ENCODE peak calls at places on chromosomes 5 and 9, in four cellular contexts. W, A, F and N are unnamed samples.

GRCh38 chr9:70510157-70510770 is 95.8 kb upstream of the KLF9 start:
- DNase-seq in A (no peak), W (peak), F (peak), N (no peak)

GRCh38 chr9:34651876-34652602 is at the start of gene IL11RA:
- DNase-seq in A (no peak), F (peak), W (peak), N (peak)

GRCh38 chr9:34590376-34591090 is 1.0 kb upstream of the CNTFR start:
- DNase-seq in F (no peak), A (no peak), W (no peak), N (no peak)

GRCh38 chr9:116987902-116988301 is 300.8 kb downstream of the TRIM32 start:
- DNase-seq in W (no peak), A (no peak), F (no peak), N (no peak)

GRCh38 chr5:13215370-13215769 is 729.1 kb downstream of the DNAH5 start:
- DNase-seq in W (no peak), A (no peak), F (no peak), N (no peak)

GRCh38 chr5:40634154-40634553 is 45.6 kb upstream of the PTGER4 start:
- DNase-seq in F (no peak), W (no peak), A (no peak), N (no peak)

GRCh38 chr9:130186839-130187522 is 14.8 kb downstream of the NCS1 start:
- DNase-seq in F (peak), A (no peak), W (peak), N (peak)

GRCh38 chr9:38620483-38621433 is at the start of gene ANKRD18A:
- DNase-seq in W (peak), F (no peak), A (no peak), N (peak)

GRCh38 chr5:26889810-26890209 is 148.6 kb downstream of the CDH9 start:
- DNase-seq in A (no peak), F (no peak), W (no peak), N (no peak)

GRCh38 chr5:61991426-61991825 is 314.6 kb upstream of the KIF2A start:
- DNase-seq in F (no peak), A (no peak), W (no peak), N (no peak)

GRCh38 chr9:120873512-120873911 is 3.5 kb downstream of the PHF19 start:
- DNase-seq in W (peak), F (peak), A (no peak), N (no peak)

GRCh38 chr5:160315968-160316367 is 3.6 kb upstream of the CCNJL start:
- DNase-seq in A (no peak), W (peak), F (no peak), N (peak)

GRCh38 chr9:118558026-118558425 is 811.2 kb downstream of the BRINP1 start:
- DNase-seq in F (no peak), W (no peak), A (no peak), N (no peak)

GRCh38 chr5:135207866-135208265 is 173.8 kb upstream of the PITX1 start:
- DNase-seq in F (no peak), A (no peak), W (no peak), N (no peak)

GRCh38 chr5:36698031-36698430 is 91.6 kb downstream of the SLC1A3 start:
- DNase-seq in A (no peak), F (no peak), W (no peak), N (no peak)

GRCh38 chr5:76145945-76146344 is 62.8 kb downstream of the SV2C start:
- DNase-seq in W (peak), F (peak), A (no peak), N (peak)

GRCh38 chr5:932151-932627 is 39.5 kb downstream of the TRIP13 start:
- DNase-seq in A (no peak), F (no peak), W (no peak), N (no peak)

GRCh38 chr9:125126019-125126746 is 17.1 kb downstream of the SCAI start:
- DNase-seq in A (peak), F (peak), W (no peak), N (peak)

GRCh38 chr5:149979898-149980297 is 19.3 kb downstream of the SLC26A2 start:
- DNase-seq in F (no peak), W (no peak), A (no peak), N (no peak)

GRCh38 chr9:16505159-16505558 is 365.3 kb downstream of the BNC2 start:
- DNase-seq in A (no peak), W (no peak), F (no peak), N (peak)

DNA sequence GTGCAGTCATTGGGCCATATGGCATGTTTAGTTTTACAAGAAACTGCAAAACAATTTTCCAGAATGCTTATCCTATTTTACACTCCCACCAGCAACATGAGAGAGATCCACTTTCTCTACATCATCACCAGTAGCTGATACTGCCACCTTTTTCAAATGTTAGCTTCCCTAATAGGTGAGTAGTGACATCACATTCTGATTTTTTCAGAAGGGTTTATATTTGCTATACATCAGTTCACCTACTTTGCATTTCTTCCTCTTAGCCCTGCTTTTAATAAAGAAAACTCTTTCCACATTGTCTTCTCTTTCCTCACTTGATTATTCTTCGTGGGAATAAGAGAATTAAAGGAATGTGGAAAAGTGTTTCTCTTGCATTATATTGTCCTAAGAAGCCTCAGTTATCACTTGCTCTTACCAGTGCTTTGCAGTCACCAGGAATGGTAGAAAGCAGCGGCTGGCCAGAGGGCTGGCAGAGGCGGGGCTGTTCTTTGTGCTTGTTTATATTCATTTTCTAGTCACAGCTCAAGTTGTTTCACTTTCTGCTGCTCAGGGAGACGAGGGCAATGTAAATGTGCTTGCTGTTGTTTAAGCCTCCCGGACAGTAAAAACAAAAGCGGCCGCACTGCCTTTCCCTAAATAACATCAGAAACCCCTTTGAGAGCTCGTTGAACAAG is 164.8 kb downstream of the HSD17B3 start:
- DNase-seq in F (no peak), W (no peak), A (peak), N (peak)
- H3K4me2 ChIP-seq in F (no peak), W (peak), A (peak), N (peak)

GRCh38 chr9:14661421-14662059 is 31.7 kb downstream of the ZDHHC21 start:
- DNase-seq in F (no peak), W (no peak), A (no peak), N (peak)
- TF ChIP-seq BHLHE40 in F (no peak), W (no peak), A (no peak), N (no peak)

DNA sequence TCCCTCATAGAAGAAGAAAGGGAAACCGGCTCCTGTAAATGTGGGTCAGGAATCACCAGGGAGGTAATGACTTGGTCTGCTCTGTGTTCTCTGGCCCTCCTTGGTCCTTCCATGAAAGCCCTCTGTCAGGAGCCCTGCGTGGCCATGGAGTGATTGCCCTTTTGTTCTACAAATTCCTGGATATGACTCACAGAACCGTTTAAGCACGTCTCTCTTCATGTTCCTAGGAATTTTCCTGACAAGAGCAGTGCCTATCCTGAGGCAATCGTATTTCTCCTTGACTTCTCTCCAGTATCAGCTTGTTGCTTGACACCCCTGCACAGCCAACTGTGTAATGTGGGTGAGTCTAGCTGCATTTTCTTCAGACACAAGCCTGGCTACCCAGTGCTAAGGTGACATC is 274.4 kb upstream of the ZNF462 start:
- DNase-seq in F (no peak), W (no peak), A (no peak), N (no peak)
- TF ChIP-seq SMC3 in F (no peak), W (no peak), A (no peak), N (no peak)

GRCh38 chr5:84287964-84288363 is 96.7 kb downstream of the EDIL3 start:
- DNase-seq in W (peak), A (peak), F (no peak), N (peak)
- H3K4me2 ChIP-seq in W (peak), A (no peak), F (no peak), N (peak)

DNA sequence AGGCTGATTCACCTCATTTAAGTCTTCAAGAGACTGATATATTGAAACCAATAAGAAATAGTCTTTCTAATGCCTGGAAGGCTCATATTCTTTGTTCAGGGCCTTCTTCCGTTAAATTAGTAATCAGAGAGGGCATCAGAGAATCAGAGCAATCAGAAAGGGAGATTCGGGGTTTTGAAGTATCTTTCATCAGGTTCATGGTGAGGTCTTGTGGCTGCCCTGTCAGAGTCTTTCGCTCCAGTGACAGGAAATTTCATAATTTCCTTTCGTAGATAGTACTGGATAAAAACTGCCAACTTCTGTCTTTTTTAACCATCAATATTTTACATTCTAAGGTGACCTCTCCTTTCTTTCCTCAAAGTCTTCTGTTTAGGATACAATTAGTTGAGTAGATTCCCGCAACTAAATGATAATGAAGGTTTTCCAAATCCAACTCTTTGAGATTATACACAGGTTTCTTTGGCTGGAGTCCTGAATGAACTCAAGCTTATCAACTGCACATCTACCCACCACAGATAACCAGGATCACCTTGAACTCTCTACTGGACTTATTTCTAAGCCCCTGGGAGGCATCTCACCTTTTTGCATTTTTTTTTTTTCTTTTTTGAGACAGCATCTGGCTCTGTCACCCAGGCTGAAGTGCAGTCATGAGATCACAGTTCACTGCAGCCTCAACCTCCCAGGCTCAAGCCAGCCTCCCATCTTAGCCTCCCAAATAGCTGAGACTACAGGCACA is 5.5 kb downstream of the IL31RA start:
- DNase-seq in W (no peak), F (no peak), A (no peak), N (no peak)
- TF ChIP-seq BHLHE40 in W (no peak), F (no peak), A (no peak), N (no peak)